ENCODE peak calls at places on chromosomes 16 and 17, in five cellular contexts. I is tibial nerve; A is lung; G is effector memory CD4-positive, alpha-beta T cell; R is ascending aorta. T is an unnamed sample.
A peak's percentile ranks its signal among the peaks of the same experiment; 100 is the strongest.

GRCh38 chr16:80687606-80688005 is 116.8 kb downstream of the CDYL2 start:
- DNase-seq in I (no peak), A (no peak), G (no peak), R (no peak), T (no peak)

GRCh38 chr17:44502598-44503079 is 567 bp downstream of the GPATCH8 start:
- DNase-seq in I (no peak), A (no peak), G (no peak), R (no peak), T (peak; percentile 44)

GRCh38 chr17:4951486-4951885 is 567 bp downstream of the ENO3 start:
- DNase-seq in I (no peak), A (no peak), G (no peak), R (no peak), T (no peak)

GRCh38 chr17:80774643-80775281 is 216.9 kb upstream of the CHMP6 start:
- DNase-seq in I (no peak), A (no peak), G (no peak), R (peak; percentile 58), T (no peak)

GRCh38 chr17:35167046-35167445 is 19.4 kb downstream of the UNC45B start:
- DNase-seq in I (no peak), A (no peak), G (no peak), R (peak; percentile 34), T (no peak)

GRCh38 chr16:12546918-12547607 is 256.6 kb downstream of the CPPED1 start:
- DNase-seq in I (no peak), A (no peak), G (no peak), R (no peak), T (no peak)

GRCh38 chr17:57228921-57229320 is 27.4 kb upstream of the MSI2 start:
- DNase-seq in I (no peak), A (no peak), G (no peak), R (no peak), T (no peak)

GRCh38 chr16:12833939-12834338 is 30.3 kb upstream of the CPPED1 start:
- DNase-seq in I (no peak), A (no peak), G (no peak), R (peak; percentile 64), T (peak; percentile 36)

GRCh38 chr17:40316571-40317344 is 7.8 kb downstream of the RARA start:
- DNase-seq in I (no peak), A (no peak), G (no peak), R (peak; percentile 84), T (peak; percentile 85)

GRCh38 chr17:9273334-9274118 is 252.2 kb downstream of the NTN1 start:
- DNase-seq in I (no peak), A (no peak), G (no peak), R (no peak), T (peak; percentile 35)

GRCh38 chr16:11410382-11411058 is 65.3 kb downstream of the RMI2 start:
- DNase-seq in I (no peak), A (no peak), G (no peak), R (peak; percentile 88), T (peak; percentile 58)

GRCh38 chr17:628507-628941 is 86.1 kb downstream of the VPS53 start:
- DNase-seq in I (no peak), A (peak; percentile 57), G (no peak), R (no peak), T (peak; percentile 50)

GRCh38 chr17:77834170-77835115 is 124.1 kb upstream of the TNRC6C start:
- DNase-seq in I (no peak), A (peak; percentile 52), G (peak; percentile 41), R (peak; percentile 91), T (peak; percentile 90)

GRCh38 chr16:79754081-79754872 is 153.7 kb upstream of the MAF start:
- DNase-seq in I (no peak), A (no peak), G (no peak), R (no peak), T (no peak)

GRCh38 chr17:81711814-81712467 is at the start of gene SLC25A10:
- DNase-seq in I (peak; percentile 44), A (peak; percentile 78), G (peak; percentile 66), R (peak; percentile 81), T (peak; percentile 92)

GRCh38 chr16:64092284-64092683 is 1029.6 kb downstream of the CDH11 start:
- DNase-seq in I (no peak), A (no peak), G (no peak), R (no peak), T (peak; percentile 58)

GRCh38 chr16:51540259-51540658 is 389.2 kb upstream of the SALL1 start:
- DNase-seq in I (no peak), A (no peak), G (no peak), R (no peak), T (peak; percentile 55)

GRCh38 chr16:21568502-21569189 is 30.7 kb upstream of the METTL9 start:
- DNase-seq in I (no peak), A (no peak), G (no peak), R (peak; percentile 61), T (no peak)

GRCh38 chr17:73323622-73324455 is 12.0 kb upstream of the CDC42EP4 start:
- DNase-seq in I (peak; percentile 46), A (no peak), G (no peak), R (no peak), T (peak; percentile 61)

GRCh38 chr16:65956100-65956499 is 410.4 kb upstream of the CDH5 start:
- DNase-seq in I (no peak), A (no peak), G (no peak), R (no peak), T (no peak)

GRCh38 chr17:50560185-50560824 is at the start of gene CACNA1G:
- DNase-seq in I (peak; percentile 85), A (peak; percentile 82), G (peak; percentile 82), R (peak; percentile 95), T (peak; percentile 97)

GRCh38 chr17:491086-492014 is 138.7 kb upstream of the RPH3AL start:
- DNase-seq in I (no peak), A (peak; percentile 35), G (peak; percentile 19), R (peak; percentile 77), T (peak; percentile 92)

GRCh38 chr17:45428954-45429337 is 3.7 kb downstream of the ARHGAP27 start:
- DNase-seq in I (no peak), A (no peak), G (no peak), R (no peak), T (no peak)

GRCh38 chr16:2910441-2910840 is 1.3 kb upstream of the FLYWCH1 start:
- DNase-seq in I (no peak), A (no peak), G (no peak), R (no peak), T (peak; percentile 60)

GRCh38 chr17:17514361-17514992 is 18.3 kb upstream of the RASD1 start:
- DNase-seq in I (no peak), A (no peak), G (no peak), R (no peak), T (no peak)

GRCh38 chr17:17512866-17513265 is 16.7 kb upstream of the RASD1 start:
- DNase-seq in I (no peak), A (no peak), G (no peak), R (no peak), T (no peak)

GRCh38 chr17:17514993-17515920 is 19.1 kb upstream of the RASD1 start:
- DNase-seq in I (no peak), A (no peak), G (no peak), R (no peak), T (no peak)

GRCh38 chr17:17511971-17512858 is 16.0 kb upstream of the RASD1 start:
- DNase-seq in I (no peak), A (no peak), G (no peak), R (no peak), T (peak; percentile 75)

GRCh38 chr17:17513626-17514025 is 17.4 kb upstream of the RASD1 start:
- DNase-seq in I (no peak), A (no peak), G (no peak), R (no peak), T (no peak)
- H3K4me1 ChIP-seq in I (no peaks in the 10 kb centered on the region), A (no peaks in the 10 kb centered on the region), G (no peaks in the 10 kb centered on the region), R (peaks cover 9% of the 10 kb centered on the region), T (peaks cover 51% of the 10 kb centered on the region)

GRCh38 chr16:86292942-86293341 is 217.4 kb upstream of the FOXF1 start:
- DNase-seq in I (no peak), A (no peak), G (no peak), R (no peak), T (no peak)
- H3K27me3 ChIP-seq in I (no peaks in the 10 kb centered on the region), A (no peaks in the 10 kb centered on the region), G (peaks cover 13% of the 10 kb centered on the region), R (no peaks in the 10 kb centered on the region), T (peaks cover 99% of the 10 kb centered on the region)

DNA sequence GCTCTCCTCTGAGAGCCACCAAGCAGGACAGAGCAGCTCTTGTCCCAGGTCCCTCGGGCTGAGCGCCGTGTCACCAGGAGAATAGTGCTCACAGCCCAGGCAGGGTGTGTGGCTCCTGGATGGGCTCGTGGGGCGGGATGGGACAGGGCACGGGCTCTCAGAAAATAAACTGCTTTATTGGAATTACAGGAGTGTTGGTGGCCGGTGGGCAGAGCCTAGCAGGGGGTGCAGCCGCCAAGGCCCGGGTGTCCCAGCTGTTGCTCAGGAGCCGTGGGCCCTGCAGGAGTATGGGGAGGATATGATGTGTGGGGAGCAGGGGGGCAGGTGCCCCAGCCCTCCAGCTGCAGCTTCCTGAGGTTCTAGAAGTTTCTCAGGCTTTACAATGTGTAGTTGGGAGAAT is 17.1 kb downstream of the TELO2 start:
- DNase-seq in I (no peak), A (no peak), G (no peak), R (no peak), T (no peak)
- H3K4me1 ChIP-seq in I (no peaks in the 10 kb centered on the region), A (peaks cover 21% of the 10 kb centered on the region), G (no peaks in the 10 kb centered on the region), R (peaks cover 19% of the 10 kb centered on the region), T (no peaks in the 10 kb centered on the region)

DNA sequence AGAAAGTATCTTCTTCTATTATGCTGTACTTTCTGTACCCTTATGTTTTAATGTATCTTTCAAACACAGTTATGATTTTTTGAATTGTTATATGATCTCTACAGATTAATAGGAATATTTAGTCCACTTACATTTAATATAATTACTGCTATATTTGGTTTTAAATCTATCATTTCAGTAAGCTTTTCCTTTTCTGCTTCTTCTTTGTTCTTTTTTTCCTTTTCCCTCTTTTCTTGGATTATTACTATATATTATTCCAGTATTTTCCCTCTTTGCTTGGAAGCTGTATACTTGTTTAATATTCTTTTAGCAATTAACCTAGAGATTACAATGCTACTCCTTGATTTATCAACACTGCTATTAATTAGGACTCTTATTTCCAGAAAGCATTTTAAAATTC is 13.5 kb downstream of the TLE7 start:
- DNase-seq in I (no peak), A (no peak), G (no peak), R (no peak), T (no peak)
- H3K27me3 ChIP-seq in I (no peaks in the 10 kb centered on the region), A (no peaks in the 10 kb centered on the region), G (peaks cover 8% of the 10 kb centered on the region), R (no peaks in the 10 kb centered on the region), T (peaks cover 24% of the 10 kb centered on the region)